ENCODE peak calls at places on chromosomes 13 and 19, in ten cellular contexts. I is SK-N-SH, Q is IMR-90, Y is OCI-LY7, N is PC-3, E is fibroblast of lung, F is GM12878, O is neuronal stem cell, L is MM.1S, A is neural progenitor cell. Z is an unnamed sample. For H3K9me3, the result is how much of the 10 kb centered on the place peaks cover.

GRCh38 chr13:51230473-51231105 is 8.4 kb downstream of the FAM124A start:
- DNase-seq in I (no peak), Q (peak), Y (no peak), N (no peak), E (peak), F (no peak), O (no peak), L (no peak), A (no peak), Z (no peak)

GRCh38 chr19:19232231-19232630 is 20.5 kb downstream of the NCAN start:
- DNase-seq in I (no peak), Q (no peak), Y (no peak), N (no peak), E (no peak), F (no peak), O (no peak), L (no peak), A (no peak), Z (no peak)

GRCh38 chr13:82717249-82717648 is 1165.0 kb downstream of the SLITRK1 start:
- DNase-seq in I (no peak), Q (peak), Y (no peak), N (peak), E (peak), F (no peak), O (no peak), L (no peak), A (no peak), Z (peak)

GRCh38 chr13:94878721-94879120 is 166.4 kb upstream of the SOX21 start:
- DNase-seq in I (no peak), Q (no peak), Y (no peak), N (no peak), E (no peak), F (no peak), O (no peak), L (no peak), A (no peak), Z (no peak)

GRCh38 chr13:49657241-49657641 is 28.9 kb downstream of the ARL11 start:
- DNase-seq in I (no peak), Q (no peak), Y (no peak), N (no peak), E (no peak), F (no peak), O (no peak), L (no peak), A (peak), Z (no peak)

GRCh38 chr19:42634409-42635232 is 39.9 kb upstream of the CEACAM8 start:
- DNase-seq in I (peak), Q (peak), Y (peak), N (peak), E (peak), F (no peak), O (no peak), L (peak), A (peak), Z (no peak)

GRCh38 chr13:80211573-80211972 is 129.4 kb downstream of the SPRY2 start:
- DNase-seq in I (peak), Q (no peak), Y (no peak), N (no peak), E (no peak), F (no peak), O (no peak), L (no peak), A (no peak), Z (no peak)

GRCh38 chr19:40465025-40465780 is at the start of gene BLVRB:
- DNase-seq in I (no peak), Q (peak), Y (peak), N (peak), E (peak), F (no peak), O (no peak), L (peak), A (no peak), Z (no peak)

GRCh38 chr13:34201050-34201913 is 383.3 kb downstream of the RFC3 start:
- DNase-seq in I (no peak), Q (peak), Y (no peak), N (peak), E (peak), F (no peak), O (no peak), L (no peak), A (no peak), Z (no peak)

GRCh38 chr19:56333506-56333905 is 18.9 kb upstream of the ZSCAN5A start:
- DNase-seq in I (peak), Q (peak), Y (peak), N (peak), E (peak), F (no peak), O (no peak), L (peak), A (peak), Z (peak)

GRCh38 chr13:73913043-73913740 is 221.0 kb downstream of the KLF12 start:
- DNase-seq in I (no peak), Q (peak), Y (no peak), N (no peak), E (peak), F (no peak), O (no peak), L (no peak), A (no peak), Z (no peak)
- H2AFZ ChIP-seq in I (no peak), Q (no peak), Y (no peak), N (no peak), E (no peak), F (no peak), O (no peak), L (no peak), A (no peak), Z (no peak)

DNA sequence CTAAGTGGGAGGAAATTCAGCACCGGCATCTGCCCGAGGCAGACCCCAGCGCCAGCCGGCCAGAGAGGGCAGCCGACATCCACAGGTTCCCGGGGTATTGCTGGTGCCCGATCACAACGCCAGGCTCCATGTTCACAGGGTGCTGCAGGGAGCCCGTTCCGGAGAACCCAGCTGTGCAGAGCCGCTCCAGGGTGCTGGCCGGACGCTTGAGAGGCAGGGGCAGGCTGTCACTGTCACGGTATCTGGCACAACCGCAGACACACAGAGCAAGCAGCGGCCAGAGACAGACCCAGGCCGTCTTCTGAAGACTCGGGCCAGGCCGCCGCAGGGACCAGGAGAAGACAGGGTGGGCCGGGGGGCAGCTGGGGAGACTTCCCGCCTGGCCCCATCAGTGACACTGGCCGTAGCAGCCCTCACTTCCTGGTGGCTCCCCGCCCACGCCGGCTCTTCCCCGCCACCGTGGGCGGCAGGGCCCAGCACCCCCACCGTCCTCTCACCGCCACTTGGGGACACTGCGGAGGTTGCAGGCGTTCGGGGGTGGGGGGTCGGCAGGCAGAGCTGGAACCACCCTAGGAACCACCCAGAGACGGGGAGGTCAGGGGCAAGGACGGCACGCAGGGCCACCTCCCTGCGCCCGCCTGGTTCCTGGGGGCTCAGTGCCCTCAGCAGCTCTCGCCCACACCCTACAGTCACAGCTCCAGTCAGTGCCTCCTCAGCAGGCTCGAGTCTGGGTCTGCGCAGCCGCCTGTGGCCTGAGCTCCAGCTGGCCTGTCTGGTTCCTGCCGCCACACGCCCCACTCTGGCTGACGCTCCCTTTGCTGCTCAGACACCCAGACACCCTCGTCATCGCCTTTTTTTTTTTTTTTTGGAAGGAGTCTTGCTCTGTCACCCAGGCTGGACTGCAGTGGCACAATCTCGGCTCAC is 3.8 kb downstream of the RNF126 start:
- DNase-seq in I (no peak), Q (no peak), Y (peak), N (no peak), E (peak), F (no peak), O (no peak), L (no peak), A (no peak), Z (peak)
- H3K9me3 ChIP-seq in I (under half), Q (under half), Y (under half), N (under half), E (under half), F (under half), O (under half), L (under half), A (under half), Z (under half)

DNA sequence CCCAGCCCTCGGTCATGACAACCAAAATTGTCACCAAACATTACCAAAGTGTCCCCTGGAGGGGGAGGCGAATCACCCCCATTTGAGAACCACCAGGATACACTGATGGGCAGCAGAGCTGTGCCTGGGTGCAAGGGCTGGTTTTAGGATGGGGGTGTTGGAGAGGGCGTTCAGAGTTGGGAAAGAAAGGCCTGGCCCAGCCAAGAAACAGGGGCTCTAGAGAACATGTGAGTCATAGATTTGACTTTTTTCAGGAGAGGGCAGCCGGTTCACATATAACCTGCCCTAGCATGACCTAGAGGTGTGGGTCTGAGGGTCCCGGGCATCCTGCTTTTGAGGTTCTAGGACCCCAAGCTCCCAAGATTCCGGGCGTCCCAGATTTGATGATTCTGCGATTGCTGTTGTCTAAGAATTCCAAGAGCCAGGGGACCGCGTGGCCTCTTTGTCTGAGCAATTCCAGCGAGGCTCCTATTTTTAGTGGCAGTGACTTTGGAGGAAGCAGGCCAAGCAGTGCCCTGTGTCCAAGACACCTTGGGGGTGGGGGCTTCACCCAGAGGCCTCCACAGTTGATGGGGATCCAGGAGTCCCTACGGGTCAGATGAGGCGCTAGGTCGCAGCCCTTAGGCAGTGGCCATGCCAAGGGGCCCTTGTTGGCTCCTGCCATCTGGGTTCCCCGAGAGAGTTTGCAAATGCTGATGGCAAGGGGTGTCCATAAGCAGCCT is 5.1 kb downstream of the WIZ start:
- DNase-seq in I (no peak), Q (no peak), Y (no peak), N (no peak), E (no peak), F (no peak), O (no peak), L (no peak), A (no peak), Z (no peak)
- H3K4me2 ChIP-seq in I (no peak), Q (no peak), Y (no peak), N (no peak), E (no peak), F (no peak), O (no peak), L (no peak), A (no peak), Z (no peak)

GRCh38 chr19:35895911-35896642 is 4.3 kb downstream of the NFKBID start:
- DNase-seq in I (no peak), Q (no peak), Y (no peak), N (no peak), E (no peak), F (no peak), O (no peak), L (no peak), A (no peak), Z (no peak)
- H2AFZ ChIP-seq in I (no peak), Q (no peak), Y (no peak), N (no peak), E (no peak), F (no peak), O (no peak), L (no peak), A (no peak), Z (no peak)

DNA sequence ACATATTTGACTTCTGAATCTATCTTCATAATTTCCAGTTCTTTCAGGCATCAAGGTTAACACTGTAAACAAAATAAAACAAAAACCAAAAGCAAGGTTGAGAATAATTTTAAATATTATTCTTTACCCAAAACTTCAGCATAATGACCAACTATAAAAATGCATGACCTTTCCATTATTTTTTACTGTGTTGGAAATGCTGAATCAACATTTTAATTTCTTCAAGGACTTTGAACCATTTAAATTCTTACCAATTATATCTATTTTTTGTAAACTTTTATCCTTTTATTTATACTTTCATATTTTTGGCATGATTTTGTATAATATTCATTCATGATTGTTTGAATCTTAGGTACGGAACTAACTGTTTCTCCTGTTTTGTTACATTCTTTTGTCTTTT is 6.9 kb downstream of the ZNF585A start:
- DNase-seq in I (no peak), Q (no peak), Y (no peak), N (no peak), E (no peak), F (no peak), O (no peak), L (no peak), A (no peak), Z (no peak)
- H3K9me3 ChIP-seq in I (under half), Q (under half), Y (under half), N (under half), E (under half), F (under half), O (half or more), L (under half), A (under half), Z (under half)

GRCh38 chr19:39277598-39277997 is 9.4 kb downstream of the IFNL2 start:
- DNase-seq in I (no peak), Q (no peak), Y (no peak), N (no peak), E (no peak), F (no peak), O (no peak), L (no peak), A (no peak), Z (no peak)
- H3K4me2 ChIP-seq in I (no peak), Q (no peak), Y (no peak), N (no peak), E (no peak), F (no peak), O (no peak), L (no peak), A (no peak), Z (no peak)